ENCODE peak calls at places on chromosomes 13 and 19, in eight cellular contexts. One of them, this sample, is unnamed.

GRCh38 chr13:32087955-32088747 is 56.6 kb downstream of the FRY start:
- DNase-seq in foreskin fibroblast: no peak
- DNase-seq in H9: no peak
- DNase-seq in small intestine: no peak
- DNase-seq in coronary artery: no peak
- DNase-seq in iris pigment epithelial cell: peak
- DNase-seq in CD8-positive, alpha-beta memory T cell: no peak
- DNase-seq in mesendoderm: peak
- DNase-seq in this sample: no peak

GRCh38 chr19:50555447-50556235 is 12.6 kb downstream of the LRRC4B start:
- DNase-seq in foreskin fibroblast: no peak
- DNase-seq in H9: peak
- DNase-seq in small intestine: no peak
- DNase-seq in coronary artery: no peak
- DNase-seq in iris pigment epithelial cell: no peak
- DNase-seq in CD8-positive, alpha-beta memory T cell: no peak
- DNase-seq in mesendoderm: peak
- DNase-seq in this sample: no peak

GRCh38 chr19:34666200-34666957 is 10.6 kb downstream of the SCGB2B2 start:
- DNase-seq in foreskin fibroblast: no peak
- DNase-seq in H9: no peak
- DNase-seq in small intestine: no peak
- DNase-seq in coronary artery: no peak
- DNase-seq in iris pigment epithelial cell: no peak
- DNase-seq in CD8-positive, alpha-beta memory T cell: no peak
- DNase-seq in mesendoderm: no peak
- DNase-seq in this sample: no peak

GRCh38 chr13:40780822-40781401 is 8.5 kb upstream of the SLC25A15 start:
- DNase-seq in foreskin fibroblast: no peak
- DNase-seq in H9: peak
- DNase-seq in small intestine: no peak
- DNase-seq in coronary artery: no peak
- DNase-seq in iris pigment epithelial cell: peak
- DNase-seq in CD8-positive, alpha-beta memory T cell: no peak
- DNase-seq in mesendoderm: peak
- DNase-seq in this sample: peak

GRCh38 chr13:30026093-30026492 is 175.7 kb upstream of the UBL3 start:
- DNase-seq in foreskin fibroblast: peak
- DNase-seq in H9: no peak
- DNase-seq in small intestine: no peak
- DNase-seq in coronary artery: no peak
- DNase-seq in iris pigment epithelial cell: peak
- DNase-seq in CD8-positive, alpha-beta memory T cell: no peak
- DNase-seq in mesendoderm: no peak
- DNase-seq in this sample: no peak

GRCh38 chr19:4197625-4198466 is 15.4 kb downstream of the ANKRD24 start:
- DNase-seq in foreskin fibroblast: no peak
- DNase-seq in H9: peak
- DNase-seq in small intestine: no peak
- DNase-seq in coronary artery: no peak
- DNase-seq in iris pigment epithelial cell: no peak
- DNase-seq in CD8-positive, alpha-beta memory T cell: no peak
- DNase-seq in mesendoderm: peak
- DNase-seq in this sample: no peak

GRCh38 chr19:27861411-27861975 is 1351.5 kb downstream of the UQCRFS1 start:
- DNase-seq in foreskin fibroblast: no peak
- DNase-seq in H9: no peak
- DNase-seq in small intestine: no peak
- DNase-seq in coronary artery: no peak
- DNase-seq in iris pigment epithelial cell: no peak
- DNase-seq in CD8-positive, alpha-beta memory T cell: no peak
- DNase-seq in mesendoderm: no peak
- DNase-seq in this sample: no peak

GRCh38 chr13:114073881-114074551 is 58.4 kb downstream of the RASA3 start:
- DNase-seq in foreskin fibroblast: no peak
- DNase-seq in H9: no peak
- DNase-seq in small intestine: no peak
- DNase-seq in coronary artery: no peak
- DNase-seq in iris pigment epithelial cell: no peak
- DNase-seq in CD8-positive, alpha-beta memory T cell: no peak
- DNase-seq in mesendoderm: no peak
- DNase-seq in this sample: no peak

GRCh38 chr13:55069746-55070145 is 2041.1 kb downstream of the OLFM4 start:
- DNase-seq in foreskin fibroblast: no peak
- DNase-seq in H9: no peak
- DNase-seq in small intestine: no peak
- DNase-seq in coronary artery: no peak
- DNase-seq in iris pigment epithelial cell: no peak
- DNase-seq in CD8-positive, alpha-beta memory T cell: no peak
- DNase-seq in mesendoderm: no peak
- DNase-seq in this sample: no peak

GRCh38 chr19:18660051-18660910 is 23.2 kb upstream of the CRTC1 start:
- DNase-seq in foreskin fibroblast: peak
- DNase-seq in H9: no peak
- DNase-seq in small intestine: no peak
- DNase-seq in coronary artery: peak
- DNase-seq in iris pigment epithelial cell: peak
- DNase-seq in CD8-positive, alpha-beta memory T cell: no peak
- DNase-seq in mesendoderm: no peak
- DNase-seq in this sample: no peak

GRCh38 chr13:45200701-45201230 is at the start of gene KCTD4:
- DNase-seq in foreskin fibroblast: peak
- DNase-seq in H9: no peak
- DNase-seq in small intestine: no peak
- DNase-seq in coronary artery: no peak
- DNase-seq in iris pigment epithelial cell: peak
- DNase-seq in CD8-positive, alpha-beta memory T cell: no peak
- DNase-seq in mesendoderm: no peak
- DNase-seq in this sample: no peak